ENCODE peak calls at places on chromosomes 13 and 19, in five cellular contexts. O is PC-9, A is body of pancreas, T is hepatocyte, S is heart right ventricle. M is an unnamed sample.
A peak's percentile ranks its signal among the peaks of the same experiment; 100 is the strongest.

GRCh38 chr19:35055715-35056179 is 14.2 kb downstream of the HPN start:
- DNase-seq in O (peak; percentile 51), A (no peak), T (peak; percentile 47), S (no peak), M (no peak)

GRCh38 chr19:1730157-1730556 is 23.1 kb upstream of the ONECUT3 start:
- DNase-seq in O (no peak), A (no peak), T (no peak), S (no peak), M (no peak)

GRCh38 chr19:58579473-58580142 is 6.5 kb upstream of the MZF1 start:
- DNase-seq in O (no peak), A (no peak), T (no peak), S (no peak), M (no peak)

GRCh38 chr19:51247972-51248371 is 2.9 kb upstream of the SIGLECL1 start:
- DNase-seq in O (no peak), A (no peak), T (no peak), S (no peak), M (no peak)

GRCh38 chr13:101640797-101641400 is 188.4 kb downstream of the ITGBL1 start:
- DNase-seq in O (no peak), A (no peak), T (no peak), S (no peak), M (no peak)

GRCh38 chr13:110680852-110681251 is 25.1 kb downstream of the CARS2 start:
- DNase-seq in O (peak; percentile 13), A (no peak), T (no peak), S (no peak), M (no peak)

GRCh38 chr13:75685239-75685697 is 49.1 kb downstream of the LMO7 start:
- DNase-seq in O (peak; percentile 16), A (no peak), T (no peak), S (no peak), M (no peak)

GRCh38 chr13:62320129-62320724 is 904.6 kb upstream of the PCDH20 start:
- DNase-seq in O (no peak), A (no peak), T (peak; percentile 48), S (no peak), M (no peak)

GRCh38 chr13:48954086-48954485 is 21.6 kb upstream of the FNDC3A start:
- DNase-seq in O (no peak), A (no peak), T (no peak), S (no peak), M (no peak)

GRCh38 chr19:45929247-45929646 is 14.7 kb upstream of the NANOS2 start:
- DNase-seq in O (no peak), A (no peak), T (no peak), S (no peak), M (no peak)

GRCh38 chr19:20271215-20271926 is 104.4 kb downstream of the ZNF486 start:
- DNase-seq in O (no peak), A (no peak), T (no peak), S (no peak), M (no peak)

GRCh38 chr13:37657134-37657533 is 58.6 kb upstream of the POSTN start:
- DNase-seq in O (no peak), A (no peak), T (no peak), S (no peak), M (no peak)

DNA sequence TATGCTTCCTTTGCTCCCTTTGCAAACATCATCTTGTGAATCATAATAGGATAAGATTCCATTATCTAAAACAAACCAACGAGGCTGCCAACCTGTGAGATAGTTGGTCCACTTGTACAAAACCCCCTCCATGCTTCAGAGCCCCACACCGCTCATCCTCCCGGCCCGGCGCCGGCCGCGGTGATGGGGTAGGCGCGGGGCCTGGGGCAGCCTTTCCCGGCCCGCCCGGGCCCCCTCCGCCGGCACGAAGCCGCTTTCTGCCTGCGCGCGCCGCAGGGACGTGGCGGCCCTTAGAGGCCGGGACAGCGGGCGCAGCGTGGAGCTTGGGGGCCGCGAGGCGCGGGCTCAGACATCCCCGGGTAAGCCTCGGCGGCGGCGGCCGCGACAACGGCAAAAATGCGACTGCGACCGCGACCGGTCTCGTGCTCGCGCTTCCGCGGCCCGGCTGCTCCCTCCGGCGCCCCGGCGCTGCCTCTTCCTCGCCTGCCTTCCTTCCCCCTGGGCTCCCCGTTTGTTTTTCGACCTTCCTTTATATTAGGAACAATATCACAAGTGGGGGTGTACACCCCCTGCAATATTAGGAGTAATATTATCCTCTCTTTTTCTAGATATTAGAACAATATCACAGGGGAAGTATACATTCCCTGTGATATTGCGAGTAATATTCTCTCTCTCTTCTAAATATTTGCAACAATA is 54.0 kb upstream of the CEACAM21 start:
- DNase-seq in O (no peak), A (no peak), T (no peak), S (no peak), M (no peak)
- H3K4me3 ChIP-seq in O (no peak overlapping the region), A (no peak overlapping the region), T (no peak overlapping the region), S (peak overlapping the region; percentile 37), M (no peak overlapping the region)

GRCh38 chr19:39416152-39416551 is 3.7 kb downstream of the PLEKHG2 start:
- DNase-seq in O (no peak), A (no peak), T (no peak), S (no peak), M (no peak)
- H3K27ac ChIP-seq in O (no peak overlapping the region), A (no peak overlapping the region), T (no peak overlapping the region), S (peak overlapping the region; percentile 100), M (peak overlapping the region; percentile 99)

GRCh38 chr19:15181394-15181793 is 19.4 kb downstream of the NOTCH3 start:
- DNase-seq in O (no peak), A (no peak), T (no peak), S (no peak), M (no peak)

GRCh38 chr19:15184776-15185175 is 16.0 kb downstream of the NOTCH3 start:
- DNase-seq in O (no peak), A (no peak), T (no peak), S (no peak), M (no peak)

GRCh38 chr19:15178629-15179308 is 22.0 kb downstream of the NOTCH3 start:
- DNase-seq in O (no peak), A (no peak), T (no peak), S (no peak), M (no peak)

GRCh38 chr19:15177269-15178116 is 23.3 kb downstream of the NOTCH3 start:
- DNase-seq in O (no peak), A (peak; percentile 82), T (peak; percentile 91), S (peak; percentile 70), M (peak; percentile 81)

DNA sequence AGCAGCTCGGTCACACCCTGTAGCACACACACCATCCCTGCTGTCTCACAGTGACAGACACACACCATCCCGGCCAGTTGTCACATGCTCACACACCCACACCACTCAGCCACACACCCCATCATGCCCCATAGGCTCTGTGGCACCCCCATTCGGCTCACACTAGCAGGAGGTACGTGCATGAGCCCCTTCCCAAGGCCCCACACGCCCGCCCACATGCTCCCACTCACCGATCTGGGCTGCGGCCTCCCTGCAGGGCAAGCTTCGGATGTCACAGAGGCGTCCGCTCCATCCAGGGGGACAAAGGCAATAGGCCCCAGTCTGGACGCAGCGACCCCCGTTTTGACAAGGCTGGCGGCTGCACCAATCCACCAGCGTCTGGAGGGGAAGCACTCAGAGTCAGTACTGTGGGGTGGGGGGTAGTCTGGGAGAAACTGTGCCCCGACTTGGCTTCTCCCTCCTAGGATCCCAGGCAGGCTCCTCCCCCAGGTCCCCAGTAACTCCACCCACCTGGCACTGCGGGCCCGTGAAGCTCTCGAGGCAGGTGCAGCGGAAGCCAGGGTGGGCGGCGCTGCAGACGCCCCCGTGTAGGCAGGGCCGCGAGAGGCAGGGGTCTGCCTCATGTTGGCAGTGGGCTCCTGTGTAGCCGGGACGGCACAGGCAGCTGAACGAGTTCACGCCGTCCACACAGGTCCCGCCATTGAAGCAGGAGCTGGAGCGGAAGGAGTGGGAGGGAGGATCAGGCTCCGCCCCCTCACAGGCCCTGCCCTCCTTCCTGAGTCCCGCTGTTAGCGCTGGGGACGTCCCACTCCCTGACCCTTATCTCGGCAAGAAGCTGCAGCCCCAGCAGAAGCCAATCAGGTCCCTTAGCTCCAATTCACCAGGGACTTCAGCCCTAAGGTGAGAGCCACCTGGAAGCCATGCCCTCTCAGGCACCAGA is 20.1 kb downstream of the NOTCH3 start:
- DNase-seq in O (no peak), A (peak; percentile 57), T (no peak), S (peak; percentile 25), M (no peak)
- H3K4me3 ChIP-seq in O (no peak overlapping the region), A (no peak overlapping the region), T (no peak overlapping the region), S (no peak overlapping the region), M (no peak overlapping the region)

GRCh38 chr19:17075860-17076538 is 422 bp downstream of the MYO9B start:
- DNase-seq in O (no peak), A (peak; percentile 58), T (peak; percentile 50), S (peak; percentile 49), M (peak; percentile 59)

GRCh38 chr19:17078038-17078919 is 2.7 kb downstream of the MYO9B start:
- DNase-seq in O (no peak), A (no peak), T (no peak), S (no peak), M (no peak)

GRCh38 chr19:17075035-17075859 is at the start of the genes HAUS8 and MYO9B:
- DNase-seq in O (peak; percentile 99), A (peak; percentile 100), T (peak; percentile 100), S (peak; percentile 99), M (peak; percentile 100)

GRCh38 chr19:17077447-17078028 is 2.0 kb downstream of the MYO9B start:
- DNase-seq in O (no peak), A (no peak), T (no peak), S (no peak), M (no peak)

GRCh38 chr19:17076539-17076919 is 952 bp downstream of the MYO9B start:
- DNase-seq in O (no peak), A (no peak), T (no peak), S (no peak), M (no peak)
- H3K27ac ChIP-seq in O (no peak overlapping the region), A (peak overlapping the region; percentile 82), T (peak overlapping the region; percentile 91), S (peak overlapping the region; percentile 75), M (peak overlapping the region; percentile 91)

GRCh38 chr13:95404141-95404882 is 103.1 kb upstream of the ABCC4 start:
- DNase-seq in O (peak; percentile 82), A (peak; percentile 83), T (peak; percentile 87), S (peak; percentile 82), M (peak; percentile 81)
- H3K4me3 ChIP-seq in O (no peak overlapping the region), A (no peak overlapping the region), T (peak overlapping the region; percentile 48), S (peak overlapping the region; percentile 21), M (peak overlapping the region; percentile 5)

DNA sequence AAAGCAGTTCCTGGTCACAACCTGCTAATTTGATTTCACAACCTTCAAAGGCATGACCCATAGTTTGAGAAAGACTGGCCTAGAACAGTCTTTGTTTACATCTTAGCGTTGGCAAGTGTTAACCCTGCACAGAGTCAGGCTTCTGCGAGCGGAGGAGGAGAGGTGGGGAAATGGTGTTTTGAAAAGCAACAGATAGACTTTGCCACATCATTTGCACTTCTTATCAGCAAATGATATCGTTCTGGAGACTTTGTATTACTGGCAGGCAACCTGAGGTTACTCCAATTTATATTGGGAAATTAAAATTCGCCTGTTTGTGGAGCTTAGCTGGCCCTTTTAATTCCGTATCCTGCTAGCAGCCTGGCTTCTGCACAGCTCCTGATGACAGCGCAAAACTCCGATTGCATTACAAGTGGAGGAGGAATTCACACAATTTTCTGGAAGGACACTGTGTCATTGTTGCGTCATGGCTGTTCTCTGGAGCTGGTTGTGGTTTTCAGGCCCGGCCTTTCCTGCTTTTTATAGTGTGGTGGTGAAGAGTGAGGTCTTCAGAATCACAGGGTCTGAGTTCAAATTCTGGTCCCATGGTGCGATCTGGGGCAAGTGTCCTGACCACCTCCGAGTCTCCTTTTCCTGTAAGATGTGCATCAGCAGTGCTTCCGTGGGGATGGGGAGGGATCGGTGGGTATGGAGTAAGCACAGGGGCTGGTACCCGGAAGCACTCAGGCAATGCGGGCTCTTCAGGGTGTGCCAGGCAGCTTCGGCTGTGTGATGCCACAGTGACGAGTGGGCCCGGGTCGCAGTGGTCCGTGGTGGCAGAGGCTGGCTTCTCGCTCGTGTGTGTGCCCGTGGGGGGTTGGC is 49.1 kb upstream of the EHD2 start:
- DNase-seq in O (peak; percentile 68), A (peak; percentile 48), T (peak; percentile 84), S (peak; percentile 79), M (peak; percentile 82)
- H3K27ac ChIP-seq in O (peak overlapping the region; percentile 99), A (peak overlapping the region; percentile 71), T (peak overlapping the region; percentile 95), S (peak overlapping the region; percentile 92), M (peak overlapping the region; percentile 99)

M was measured in uterus.